ENCODE peak calls at places on chromosomes 16 and 17, in ten cellular contexts. Z is amniotic stem cell; H is activated CD8-positive, alpha-beta T cell treated with anti-CD3 and anti-CD28 coated beads for 36 hours; Y is cardiac fibroblast; S is ecto neural progenitor cell; M is skeletal muscle cell; B is CD8-positive, alpha-beta memory T cell; C is RPMI7951; Q is mucosa of descending colon; F is ovary. K is an unnamed sample.

GRCh38 chr16:88453621-88454314 is 688 bp downstream of the ZFPM1 start:
- DNase-seq in Y (no peak), S (peak; percentile 63), F (peak; percentile 67), H (peak; percentile 59), Z (no peak), M (no peak), C (peak; percentile 47), Q (peak; percentile 65), B (no peak), K (no peak)

GRCh38 chr17:58487589-58488427 is at the start of gene HSF5:
- DNase-seq in Z (no peak), S (peak; percentile 69), Q (peak; percentile 46), C (no peak), M (no peak), B (peak; percentile 56), H (peak; percentile 80), F (no peak), Y (peak; percentile 16), K (no peak)

GRCh38 chr17:8865811-8866210 is 1.7 kb downstream of the PIK3R6 start:
- DNase-seq in F (no peak), C (no peak), H (no peak), Z (no peak), Q (no peak), S (no peak), Y (no peak), B (no peak), M (no peak), K (no peak)

GRCh38 chr17:19540706-19541370 is 7.2 kb downstream of the SLC47A1 start:
- DNase-seq in C (no peak), S (no peak), Q (no peak), B (no peak), H (no peak), Y (no peak), Z (no peak), M (no peak), F (no peak), K (no peak)

GRCh38 chr16:67862623-67863583 is 9.9 kb upstream of the EDC4 start:
- DNase-seq in M (no peak), Q (no peak), C (peak; percentile 90), S (no peak), Y (peak; percentile 79), B (no peak), H (no peak), F (no peak), Z (no peak), K (no peak)

GRCh38 chr16:28935924-28936783 is 4.4 kb downstream of the CD19 start:
- DNase-seq in Q (peak; percentile 96), S (peak; percentile 80), C (peak; percentile 42), Y (peak; percentile 81), M (peak; percentile 22), Z (no peak), H (peak; percentile 93), B (peak; percentile 63), F (peak; percentile 87), K (no peak)

GRCh38 chr17:19338031-19338990 is 24.2 kb downstream of the B9D1 start:
- DNase-seq in Q (peak; percentile 77), B (peak; percentile 45), M (no peak), Z (no peak), Y (peak; percentile 56), H (peak; percentile 80), F (peak; percentile 33), C (peak; percentile 40), S (peak; percentile 77), K (no peak)

GRCh38 chr16:72786606-72787005 is 261.3 kb downstream of the ZFHX3 start:
- DNase-seq in C (no peak), Q (no peak), Z (no peak), B (no peak), F (no peak), S (no peak), H (no peak), M (no peak), Y (no peak), K (no peak)

GRCh38 chr16:17138801-17139200 is 332.0 kb downstream of the XYLT1 start:
- DNase-seq in B (no peak), Z (no peak), F (no peak), C (peak; percentile 4), H (no peak), Y (no peak), M (no peak), Q (no peak), S (peak; percentile 69), K (no peak)

GRCh38 chr16:58196898-58197313 is 1.0 kb downstream of the CSNK2A2 start:
- DNase-seq in B (no peak), Y (peak; percentile 33), F (no peak), C (peak; percentile 21), Z (no peak), H (peak; percentile 8), S (no peak), Q (no peak), M (no peak), K (no peak)

GRCh38 chr17:57606111-57606875 is 138.8 kb downstream of the CCDC182 start:
- DNase-seq in M (no peak), H (no peak), C (no peak), S (no peak), F (no peak), B (no peak), Q (no peak), Z (no peak), Y (no peak), K (no peak)

GRCh38 chr17:15048381-15048780 is 216.7 kb downstream of the PMP22 start:
- DNase-seq in F (no peak), S (no peak), Y (no peak), Q (no peak), M (no peak), Z (no peak), B (no peak), C (no peak), H (no peak), K (no peak)

K was measured in HS-5.